ENCODE peak calls at places on chromosome 1, in five cellular contexts. P is H9, H is right cardiac atrium, U is amniotic stem cell, L is endothelial cell. N is an unnamed sample.

GRCh38 chr1:234709473-234710279 is 99.7 kb upstream of the IRF2BP2 start:
- DNase-seq in U (no peak), P (peak), H (peak), L (no peak), N (no peak)

GRCh38 chr1:69244211-69244610 is 323.5 kb upstream of the LRRC7 start:
- DNase-seq in L (no peak), U (no peak), P (peak), H (no peak), N (no peak)

GRCh38 chr1:3495776-3496745 is 41.6 kb downstream of the ARHGEF16 start:
- DNase-seq in P (no peak), L (no peak), H (no peak), U (no peak), N (no peak)

GRCh38 chr1:12434174-12434573 is 183.8 kb downstream of the DHRS3 start:
- DNase-seq in U (no peak), L (no peak), H (no peak), P (no peak), N (no peak)

GRCh38 chr1:161962094-161962887 is 61.4 kb downstream of the OLFML2B start:
- DNase-seq in H (no peak), U (peak), L (no peak), P (no peak), N (peak)

GRCh38 chr1:101253976-101254660 is 17.3 kb downstream of the S1PR1 start:
- DNase-seq in P (no peak), U (no peak), L (no peak), H (no peak), N (no peak)

GRCh38 chr1:61753998-61754508 is 11.8 kb downstream of the PATJ start:
- DNase-seq in U (no peak), L (no peak), P (no peak), H (no peak), N (no peak)

GRCh38 chr1:10065344-10065685 is 32.6 kb downstream of the UBE4B start:
- DNase-seq in L (peak), U (no peak), H (no peak), P (no peak), N (no peak)

GRCh38 chr1:201016211-201016651 is 7.3 kb downstream of the KIF21B start:
- DNase-seq in P (no peak), L (no peak), H (peak), U (no peak), N (no peak)

GRCh38 chr1:212671342-212672031 is 28.2 kb downstream of the BATF3 start:
- DNase-seq in L (no peak), H (peak), P (peak), U (no peak), N (no peak)

GRCh38 chr1:169844941-169845608 is 48.6 kb downstream of the SCYL3 start:
- DNase-seq in L (no peak), U (no peak), P (no peak), H (no peak), N (no peak)

GRCh38 chr1:203673550-203674411 is 47.1 kb downstream of the ATP2B4 start:
- DNase-seq in U (peak), H (no peak), L (peak), P (peak), N (no peak)

GRCh38 chr1:156385534-156386031 is 16.6 kb downstream of the RHBG start:
- DNase-seq in U (peak), L (peak), P (peak), H (no peak), N (peak)

GRCh38 chr1:2412773-2413494 is 570 bp upstream of the PEX10 start:
- DNase-seq in U (no peak), L (no peak), H (peak), P (no peak), N (no peak)

GRCh38 chr1:30103708-30104107 is 619.7 kb downstream of the MATN1 start:
- DNase-seq in U (no peak), P (no peak), L (no peak), H (no peak), N (no peak)

GRCh38 chr1:54774820-54775498 is 10.6 kb upstream of the PARS2 start:
- DNase-seq in L (peak), H (no peak), P (peak), U (no peak), N (no peak)

GRCh38 chr1:114610546-114611245 is 29.3 kb upstream of the BCAS2 start:
- DNase-seq in H (no peak), L (no peak), U (no peak), P (no peak), N (no peak)

GRCh38 chr1:213678348-213678747 is 309.4 kb upstream of the PROX1 start:
- DNase-seq in P (no peak), L (no peak), U (no peak), H (no peak), N (no peak)

GRCh38 chr1:52632732-52633290 is at the start of gene SHISAL2A:
- DNase-seq in L (peak), U (no peak), H (peak), P (peak), N (no peak)